ENCODE peak calls at places on chromosomes 2 and 18, in seven cellular contexts. G is neural progenitor cell, B is left ventricle myocardium inferior, U is Peyer's patch, D is fibroblast of mammary gland, R is BJ, Z is sigmoid colon. V is an unnamed sample.
A peak's percentile ranks its signal among the peaks of the same experiment; 100 is the strongest.

GRCh38 chr2:127996160-127996559 is 31.7 kb downstream of the SAP130 start:
- DNase-seq in G (no peak), B (no peak), D (no peak), R (no peak), Z (no peak), U (no peak), V (no peak)

GRCh38 chr2:143891879-143892308 is 628.0 kb downstream of the ZEB2 start:
- DNase-seq in B (no peak), R (no peak), G (peak; percentile 90), U (no peak), Z (no peak), D (no peak), V (no peak)

GRCh38 chr2:99598435-99598834 is 108.6 kb upstream of the REV1 start:
- DNase-seq in B (no peak), R (no peak), G (no peak), U (no peak), Z (no peak), D (no peak), V (no peak)

GRCh38 chr2:84556190-84556589 is 39.9 kb downstream of the DNAH6 start:
- DNase-seq in U (no peak), B (no peak), D (no peak), R (no peak), G (no peak), Z (no peak), V (no peak)

GRCh38 chr2:102736174-102736606 is 25.6 kb upstream of the TMEM182 start:
- DNase-seq in G (peak; percentile 34), D (peak; percentile 17), B (no peak), U (peak; percentile 74), R (no peak), Z (no peak), V (peak; percentile 7)

GRCh38 chr2:231292472-231293134 is 94.2 kb downstream of the ARMC9 start:
- DNase-seq in R (no peak), G (no peak), Z (no peak), U (no peak), B (no peak), D (no peak), V (no peak)

GRCh38 chr2:112159454-112159921 is 21.3 kb downstream of the FBLN7 start:
- DNase-seq in U (no peak), B (no peak), R (no peak), D (no peak), Z (peak; percentile 34), G (no peak), V (no peak)

GRCh38 chr2:145158051-145158586 is 638.2 kb upstream of the ZEB2 start:
- DNase-seq in D (peak; percentile 95), R (peak; percentile 89), B (peak; percentile 64), G (no peak), U (peak; percentile 37), Z (peak; percentile 88), V (peak; percentile 87)

GRCh38 chr2:213764849-213765248 is 480.6 kb downstream of the SPAG16 start:
- DNase-seq in G (no peak), B (no peak), R (no peak), D (no peak), Z (no peak), U (no peak), V (no peak)

GRCh38 chr2:236673823-236674185 is 104.2 kb downstream of the ACKR3 start:
- DNase-seq in Z (no peak), B (no peak), R (no peak), G (no peak), U (no peak), D (no peak), V (no peak)

GRCh38 chr2:217108086-217108485 is 248.2 kb upstream of the TNP1 start:
- DNase-seq in R (no peak), G (no peak), D (no peak), Z (no peak), B (no peak), U (no peak), V (no peak)

GRCh38 chr2:14909795-14910194 is 277.3 kb downstream of the LRATD1 start:
- DNase-seq in D (peak; percentile 35), G (no peak), Z (no peak), R (no peak), B (no peak), U (no peak), V (no peak)

GRCh38 chr2:39837856-39838453 is 58.9 kb upstream of the THUMPD2 start:
- DNase-seq in D (peak; percentile 42), U (no peak), B (no peak), Z (no peak), R (no peak), G (peak; percentile 35), V (peak; percentile 67)

GRCh38 chr18:35091841-35092240 is 50.6 kb downstream of the MAPRE2 start:
- DNase-seq in Z (no peak), B (no peak), R (no peak), G (no peak), D (peak; percentile 51), U (no peak), V (no peak)

GRCh38 chr2:95275601-95276243 is 1.5 kb downstream of the PROM2 start:
- DNase-seq in U (no peak), D (no peak), G (no peak), R (no peak), B (no peak), Z (peak; percentile 57), V (no peak)

GRCh38 chr2:158756331-158756730 is 38.8 kb upstream of the DAPL1 start:
- DNase-seq in Z (no peak), D (peak; percentile 70), G (no peak), R (no peak), U (no peak), B (no peak), V (no peak)

GRCh38 chr2:158754303-158754611 is 40.9 kb upstream of the DAPL1 start:
- DNase-seq in R (no peak), B (no peak), U (no peak), G (no peak), Z (no peak), D (no peak), V (no peak)

GRCh38 chr2:158755738-158756137 is 39.4 kb upstream of the DAPL1 start:
- DNase-seq in Z (no peak), B (no peak), R (no peak), U (no peak), D (no peak), G (peak; percentile 34), V (no peak)

GRCh38 chr2:158755310-158755709 is 39.8 kb upstream of the DAPL1 start:
- DNase-seq in G (no peak), D (peak; percentile 48), Z (no peak), R (no peak), B (no peak), U (no peak), V (no peak)

GRCh38 chr2:158753561-158754302 is 41.4 kb upstream of the DAPL1 start:
- DNase-seq in D (peak; percentile 78), G (peak; percentile 79), U (no peak), B (peak; percentile 23), Z (no peak), R (no peak), V (peak; percentile 83)
- H3K4me3 ChIP-seq in D (peak overlapping the region; percentile 22), G (no peak overlapping the region), U (no peak overlapping the region), B (peak overlapping the region; percentile 55), Z (peak overlapping the region; percentile 26), R (no peak overlapping the region), V (peak overlapping the region; percentile 8)

DNA sequence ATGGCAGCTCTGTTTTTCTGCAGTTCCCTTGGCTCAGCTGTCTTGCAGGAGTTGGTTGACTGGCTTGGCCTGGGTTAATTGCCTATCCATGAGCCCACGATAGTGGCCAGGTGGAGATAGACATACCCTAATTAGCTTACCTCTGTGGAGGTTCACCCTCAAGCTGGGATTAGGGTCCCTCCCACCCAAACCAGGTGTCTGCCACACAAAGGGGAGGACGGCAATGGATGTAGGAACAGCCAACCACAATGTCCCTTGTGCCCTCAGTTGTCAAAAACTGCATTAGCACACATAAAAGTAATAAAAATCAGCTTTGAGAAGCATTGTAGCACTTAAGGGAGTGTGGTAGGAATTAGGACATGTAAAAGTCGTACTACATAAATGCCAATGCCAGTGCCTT is 4.2 kb downstream of the CYP27A1 start:
- DNase-seq in U (no peak), R (no peak), Z (no peak), G (no peak), D (no peak), B (no peak), V (no peak)
- TF ChIP-seq CTCF in U (no peak), R (no peak), Z (no peak), G (no peak), D (no peak), B (no peak), V (no peak)

DNA sequence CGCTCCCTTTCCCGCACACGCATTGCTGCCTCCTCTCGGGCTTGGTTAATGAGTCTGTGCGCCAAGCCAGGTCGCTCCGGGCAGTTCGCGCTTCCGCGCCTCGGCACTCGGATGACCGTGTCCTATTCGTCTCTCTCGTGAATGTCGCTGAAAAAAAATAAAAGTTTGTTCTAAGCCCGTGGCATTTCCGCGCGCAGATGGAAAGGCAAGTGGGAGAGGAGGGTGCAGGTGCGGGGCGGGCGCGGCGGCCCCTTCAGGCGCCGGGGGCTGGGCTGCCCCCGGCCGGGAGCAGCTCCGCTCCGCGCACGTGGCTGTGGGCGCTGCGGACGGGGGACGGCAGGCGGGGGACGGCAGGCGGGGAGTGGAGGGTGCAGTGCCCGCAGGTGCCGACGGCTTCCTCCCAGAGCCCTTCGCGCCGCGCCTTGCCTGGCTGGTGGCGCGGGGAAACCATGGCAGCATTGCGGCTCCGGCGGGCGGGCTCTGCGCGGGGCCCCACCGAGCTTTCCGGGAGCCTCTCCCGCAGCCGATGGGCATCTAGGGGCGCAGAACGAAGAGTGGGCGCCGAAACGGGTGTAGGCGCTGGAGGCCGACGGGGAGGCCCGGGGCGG is 159.6 kb upstream of the SIX2 start:
- DNase-seq in G (peak; percentile 71), Z (no peak), U (no peak), R (no peak), D (peak; percentile 33), B (no peak), V (peak; percentile 44)
- H3K4me3 ChIP-seq in G (peak overlapping the region; percentile 52), Z (peak overlapping the region; percentile 44), U (peak overlapping the region; percentile 22), R (peak overlapping the region; percentile 35), D (peak overlapping the region; percentile 60), B (peak overlapping the region; percentile 66), V (peak overlapping the region; percentile 32)

DNA sequence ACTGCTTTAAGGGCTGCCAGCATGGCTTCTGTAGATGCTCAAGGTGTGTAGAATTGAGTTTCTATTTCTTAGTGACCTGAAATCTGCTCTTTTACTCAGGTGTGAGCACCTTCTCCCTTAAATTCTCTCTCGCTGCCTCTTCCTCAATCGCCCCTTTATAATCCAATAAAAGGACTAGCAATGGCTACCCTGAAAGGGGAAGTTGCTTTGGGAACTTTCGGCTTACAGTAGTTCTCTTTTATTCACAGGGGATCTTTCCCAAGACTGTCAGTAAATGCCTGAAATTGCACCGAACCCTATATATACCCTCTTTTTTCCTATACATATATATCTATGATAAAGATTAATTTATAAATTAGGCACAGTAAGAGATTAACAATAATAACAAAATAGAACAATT is 121.8 kb downstream of the ACTR3 start:
- DNase-seq in D (no peak), B (no peak), G (no peak), R (no peak), U (no peak), Z (no peak), V (no peak)
- TF ChIP-seq CTCF in D (no peak), B (no peak), G (no peak), R (no peak), U (no peak), Z (no peak), V (no peak)

V was measured in foreskin fibroblast.